ENCODE peak calls at places on chromosomes 7 and 10, in eight cellular contexts. S, Q, U, O, R, Y, D and C are unnamed samples.

GRCh38 chr7:33893377-33893776 is 12.0 kb upstream of the BMPER start:
- DNase-seq in R (no peak), Y (no peak), S (no peak), U (no peak), D (no peak), Q (no peak), O (no peak), C (no peak)

GRCh38 chr7:91468231-91468630 is 204.0 kb downstream of the FZD1 start:
- DNase-seq in Q (no peak), D (no peak), U (no peak), S (no peak), Y (no peak), R (no peak), O (no peak), C (no peak)

GRCh38 chr10:84076540-84077195 is 62.6 kb upstream of the GHITM start:
- DNase-seq in U (peak), S (no peak), Y (no peak), Q (peak), D (no peak), O (peak), R (no peak), C (no peak)

GRCh38 chr7:79308176-79308575 is 145.3 kb downstream of the MAGI2 start:
- DNase-seq in Y (no peak), S (no peak), U (peak), Q (peak), R (no peak), D (no peak), O (peak), C (no peak)

GRCh38 chr10:86225098-86225782 is 141.4 kb downstream of the GRID1 start:
- DNase-seq in U (peak), S (no peak), Q (no peak), O (peak), Y (no peak), R (no peak), D (peak), C (no peak)

GRCh38 chr7:143960813-143961610 is 6.4 kb downstream of the OR2F1 start:
- DNase-seq in R (no peak), U (peak), D (no peak), Q (no peak), S (no peak), O (no peak), Y (no peak), C (no peak)

GRCh38 chr7:143214789-143215679 is 6.8 kb upstream of the TAS2R40 start:
- DNase-seq in D (peak), R (peak), O (peak), Y (peak), S (peak), Q (peak), U (peak), C (peak)

GRCh38 chr7:129494041-129494440 is 8.3 kb upstream of the SMKR1 start:
- DNase-seq in S (no peak), O (peak), R (no peak), Y (no peak), D (no peak), U (peak), Q (no peak), C (no peak)

GRCh38 chr10:7529638-7530037 is 118.8 kb upstream of the SFMBT2 start:
- DNase-seq in O (no peak), R (no peak), D (peak), U (peak), Q (peak), Y (no peak), S (no peak), C (no peak)

GRCh38 chr10:121662531-121662930 is 64.3 kb upstream of the FGFR2 start:
- DNase-seq in O (no peak), Y (no peak), D (no peak), U (no peak), S (no peak), R (no peak), Q (no peak), C (no peak)

GRCh38 chr7:67311901-67312300 is 315.3 kb downstream of the TYW1 start:
- DNase-seq in Y (no peak), U (peak), S (no peak), O (peak), R (no peak), Q (no peak), D (no peak), C (no peak)

GRCh38 chr7:93185303-93186027 is 37.3 kb upstream of the SAMD9L start:
- DNase-seq in R (no peak), U (peak), Y (no peak), O (peak), D (no peak), S (no peak), Q (no peak), C (no peak)

GRCh38 chr10:58963723-58964124 is 212.7 kb upstream of the PHYHIPL start:
- DNase-seq in Y (no peak), U (no peak), Q (peak), D (no peak), R (peak), O (no peak), S (no peak), C (no peak)

GRCh38 chr10:84177541-84178386 is 4.2 kb downstream of the GPR15LG start:
- DNase-seq in O (no peak), S (no peak), Q (peak), R (no peak), Y (peak), U (peak), D (peak), C (no peak)

GRCh38 chr10:91621483-91622113 is 11.3 kb downstream of the PPP1R3C start:
- DNase-seq in U (no peak), S (peak), Y (no peak), Q (no peak), D (no peak), O (peak), R (no peak), C (no peak)

GRCh38 chr10:30373596-30374327 is 24.7 kb upstream of the MTPAP start:
- DNase-seq in U (no peak), Y (no peak), Q (peak), D (no peak), R (no peak), S (no peak), O (no peak), C (no peak)

GRCh38 chr10:111323567-111323966 is 246.7 kb downstream of the ADRA2A start:
- DNase-seq in D (no peak), S (no peak), U (no peak), O (peak), R (no peak), Q (no peak), Y (no peak), C (no peak)

GRCh38 chr7:149662591-149663095 is 110.7 kb downstream of the ZNF467 start:
- DNase-seq in R (peak), S (peak), Q (peak), O (peak), U (peak), D (peak), Y (peak), C (no peak)

GRCh38 chr7:41881313-41882130 is 178.6 kb upstream of the INHBA start:
- DNase-seq in S (no peak), R (no peak), O (peak), D (peak), U (no peak), Q (no peak), Y (peak), C (no peak)

GRCh38 chr7:78499966-78500365 is 701.4 kb downstream of the PHTF2 start:
- DNase-seq in Y (no peak), S (no peak), Q (no peak), O (peak), D (no peak), U (peak), R (no peak), C (no peak)

GRCh38 chr10:50456711-50457110 is 167.0 kb downstream of the SGMS1 start:
- DNase-seq in R (no peak), Q (no peak), U (no peak), D (no peak), Y (no peak), O (no peak), S (no peak), C (no peak)

GRCh38 chr7:126957443-126957842 is 295.3 kb downstream of the GRM8 start:
- DNase-seq in D (no peak), S (no peak), U (no peak), R (no peak), O (no peak), Q (peak), Y (no peak), C (no peak)

GRCh38 chr7:2451171-2452073 is 24.8 kb downstream of the GRIFIN start:
- DNase-seq in U (peak), Q (peak), R (peak), D (peak), O (peak), Y (peak), S (peak), C (peak)

GRCh38 chr7:111803015-111803758 is 240.9 kb upstream of the IMMP2L start:
- DNase-seq in O (peak), Q (no peak), R (no peak), Y (no peak), U (peak), S (no peak), D (no peak), C (no peak)

GRCh38 chr10:60358282-60358681 is 31.4 kb downstream of the ANK3 start:
- DNase-seq in Y (no peak), D (no peak), S (no peak), Q (no peak), U (peak), R (no peak), O (no peak), C (no peak)

GRCh38 chr7:77209479-77210139 is 10.0 kb upstream of the FGL2 start:
- DNase-seq in R (no peak), O (no peak), Q (no peak), U (no peak), S (no peak), D (no peak), Y (no peak), C (no peak)

GRCh38 chr7:66099551-66100407 is 14.9 kb upstream of the CRCP start:
- DNase-seq in Q (peak), O (peak), S (peak), D (peak), R (peak), U (peak), Y (peak), C (no peak)

GRCh38 chr10:26311383-26311940 is 94.9 kb downstream of the GAD2 start:
- DNase-seq in D (no peak), R (no peak), U (no peak), O (no peak), Q (peak), Y (no peak), S (no peak), C (no peak)

GRCh38 chr7:68726386-68726785 is 871.9 kb upstream of the AUTS2 start:
- DNase-seq in Q (no peak), D (no peak), U (no peak), S (no peak), Y (no peak), R (no peak), O (no peak), C (no peak)

GRCh38 chr7:22278660-22279059 is 78.3 kb downstream of the RAPGEF5 start:
- DNase-seq in D (no peak), R (no peak), Y (no peak), O (no peak), Q (no peak), U (peak), S (no peak), C (no peak)

GRCh38 chr10:103835121-103836045 is 20.0 kb downstream of the SH3PXD2A start:
- DNase-seq in O (peak), S (no peak), Q (peak), U (no peak), D (peak), Y (no peak), R (no peak), C (no peak)

GRCh38 chr10:95319239-95319638 is 28.4 kb upstream of the PDLIM1 start:
- DNase-seq in D (no peak), Y (no peak), S (no peak), Q (no peak), U (peak), R (no peak), O (peak), C (no peak)

GRCh38 chr7:132577206-132578049 is 1.2 kb upstream of the PLXNA4 start:
- DNase-seq in Q (peak), D (peak), R (peak), U (no peak), O (peak), Y (no peak), S (peak), C (peak)

DNA sequence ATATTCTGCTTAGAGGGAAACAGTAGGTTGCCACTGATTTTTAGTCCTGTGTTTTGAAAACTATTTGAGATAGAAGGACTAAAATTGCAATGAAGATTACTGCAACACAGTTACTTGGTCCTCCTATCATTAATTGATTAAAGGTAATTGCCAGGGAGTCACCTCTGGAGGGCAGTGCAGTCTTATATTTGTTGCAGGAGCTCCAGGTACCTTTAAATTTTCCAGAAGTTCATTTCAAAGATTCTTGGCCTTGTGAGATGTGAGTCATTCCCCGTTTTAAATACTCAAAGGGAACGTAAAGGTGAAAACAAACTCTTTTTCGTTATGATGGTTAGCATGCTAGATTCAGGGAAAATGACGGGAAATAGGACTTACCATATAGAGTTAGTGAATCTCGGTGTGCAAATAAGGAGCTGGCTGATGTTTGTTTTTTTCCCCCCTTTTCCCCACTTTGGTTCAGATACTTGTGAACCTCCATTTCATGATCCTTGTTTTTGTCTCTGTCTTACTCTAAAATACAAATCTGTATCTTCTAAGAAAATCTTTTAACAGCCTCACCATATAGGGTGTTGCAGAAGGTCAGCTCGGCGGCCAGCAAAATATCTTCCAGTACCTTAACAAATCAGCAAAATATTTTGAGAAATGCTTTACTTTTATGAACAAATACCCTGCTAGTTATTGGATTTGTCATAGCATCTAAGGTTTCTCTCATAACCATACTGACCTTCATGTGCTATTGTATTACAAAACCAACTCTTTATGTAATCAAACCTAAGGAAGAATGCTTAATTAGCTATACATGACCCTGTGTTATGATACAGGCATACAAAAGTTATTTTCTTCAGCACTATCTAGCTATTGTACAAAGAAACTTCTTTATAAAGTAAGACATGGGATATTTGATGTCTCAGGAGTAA is 143.0 kb upstream of the HDAC9 start:
- DNase-seq in U (peak), Q (peak), S (peak), R (peak), O (peak), D (peak), Y (no peak), C (no peak)
- TF ChIP-seq CTCF in U (peak), Q (peak), S (peak), R (peak), O (peak), D (peak), Y (no peak), C (peak)

GRCh38 chr7:47952224-47952623 is 4.0 kb upstream of the PKD1L1 start:
- DNase-seq in O (no peak), S (no peak), D (no peak), U (no peak), Q (no peak), Y (no peak), R (no peak), C (no peak)

GRCh38 chr7:47951374-47951773 is 3.1 kb upstream of the PKD1L1 start:
- DNase-seq in Q (no peak), O (no peak), D (no peak), S (no peak), R (no peak), U (peak), Y (no peak), C (no peak)

GRCh38 chr7:47948096-47948790 is at the start of gene PKD1L1:
- DNase-seq in S (no peak), O (no peak), R (no peak), D (no peak), Y (no peak), Q (no peak), U (no peak), C (no peak)

GRCh38 chr7:47949703-47950102 is 1.4 kb upstream of the PKD1L1 start:
- DNase-seq in Y (no peak), D (no peak), O (no peak), R (no peak), Q (no peak), U (no peak), S (no peak), C (no peak)

GRCh38 chr7:47950714-47951113 is 2.4 kb upstream of the PKD1L1 start:
- DNase-seq in D (peak), O (no peak), U (peak), S (peak), R (no peak), Q (no peak), Y (no peak), C (no peak)
- TF ChIP-seq CTCF in D (no peak), O (no peak), U (peak), S (no peak), R (no peak), Q (peak), Y (no peak), C (no peak)

DNA sequence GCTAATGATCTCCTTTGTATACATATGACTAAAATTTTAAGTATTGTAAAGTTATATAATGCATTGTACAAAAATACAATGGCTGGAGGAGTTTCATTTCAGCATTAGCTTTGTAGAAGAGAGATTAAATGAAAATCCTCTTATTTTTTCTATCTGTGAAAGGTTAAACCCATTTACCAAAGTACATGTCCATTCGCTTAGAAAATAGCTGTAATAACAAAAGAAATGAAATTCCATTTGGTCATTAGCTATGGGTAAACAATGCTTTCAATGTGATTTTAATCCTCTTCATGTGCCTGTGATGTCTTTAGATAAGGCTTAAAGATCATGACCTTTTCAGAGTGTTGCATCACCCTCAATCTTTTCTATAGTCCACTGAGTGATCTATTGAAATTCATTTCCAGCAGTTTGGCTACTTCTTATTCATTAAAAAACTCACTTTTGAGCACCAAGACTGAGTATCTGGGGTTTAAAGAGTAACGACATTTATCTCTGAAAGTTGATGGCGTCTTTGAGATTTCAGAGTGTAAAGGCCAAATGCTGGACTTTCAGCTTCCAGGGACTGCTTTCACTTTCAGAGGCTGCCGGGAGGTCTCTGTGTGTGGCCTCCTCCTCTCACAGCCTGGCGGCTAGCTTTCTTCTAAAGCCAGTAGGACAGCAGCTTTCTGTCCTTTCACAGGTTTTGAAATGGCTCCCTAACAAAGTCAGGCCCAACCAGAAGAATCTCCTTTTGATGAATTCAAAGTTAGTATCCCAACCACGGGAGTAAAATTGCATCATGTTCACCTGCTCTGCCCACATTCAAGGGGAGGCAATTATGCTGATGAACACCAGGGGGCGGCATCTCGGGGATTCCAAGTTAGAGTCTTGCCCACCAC is 701.4 kb upstream of the COBL start:
- DNase-seq in U (no peak), D (no peak), O (no peak), R (peak), S (peak), Y (no peak), Q (peak), C (no peak)
- TF ChIP-seq CTCF in U (peak), D (peak), O (no peak), R (peak), S (peak), Y (peak), Q (peak), C (no peak)

GRCh38 chr10:98110356-98110755 is 24.1 kb upstream of the R3HCC1L start:
- DNase-seq in O (no peak), D (no peak), S (no peak), U (no peak), R (no peak), Y (no peak), Q (no peak), C (no peak)

GRCh38 chr10:98106531-98106930 is 27.9 kb upstream of the R3HCC1L start:
- DNase-seq in U (peak), R (no peak), Q (no peak), S (no peak), Y (no peak), O (no peak), D (no peak), C (no peak)

GRCh38 chr10:98104125-98104524 is 30.3 kb upstream of the R3HCC1L start:
- DNase-seq in S (no peak), R (no peak), D (no peak), Y (no peak), U (no peak), O (no peak), Q (no peak), C (no peak)

DNA sequence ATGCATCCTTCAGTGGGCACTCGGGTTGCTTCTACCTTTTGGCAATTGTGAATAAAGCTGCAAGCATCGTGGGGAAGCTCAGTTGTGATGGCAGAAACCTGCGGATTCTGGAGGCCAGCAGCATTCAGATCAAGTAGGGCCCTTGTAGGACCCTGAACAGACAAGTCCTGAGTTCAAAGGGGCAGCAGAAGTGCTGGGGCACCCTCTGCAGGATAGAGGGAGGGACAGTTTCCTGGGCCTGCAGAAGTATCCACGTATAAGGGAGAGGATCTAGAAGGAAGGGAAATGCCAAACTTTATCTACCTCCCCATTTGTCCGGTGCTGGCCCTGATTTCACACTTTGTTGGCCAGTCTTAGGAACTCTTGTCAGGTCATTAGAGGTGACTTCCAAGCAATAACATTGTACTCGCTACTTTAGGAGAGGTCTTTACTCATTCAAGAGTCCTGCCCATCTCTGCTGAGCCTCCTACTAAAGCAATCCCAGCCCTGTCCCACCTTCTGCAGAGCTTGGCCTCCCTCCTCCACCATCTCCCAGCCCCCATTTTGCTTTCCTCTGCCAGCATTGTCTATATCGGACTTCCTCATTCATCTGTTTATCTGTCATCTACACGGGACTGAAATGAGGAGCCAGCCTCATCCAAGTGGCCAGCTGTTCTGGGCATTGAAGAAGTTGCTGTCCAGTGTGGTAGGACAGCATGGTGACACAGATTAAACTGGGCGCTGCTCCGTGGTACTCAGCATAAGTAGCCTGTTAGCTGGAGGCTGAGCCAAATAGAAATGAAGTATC is 26.6 kb upstream of the R3HCC1L start:
- DNase-seq in D (no peak), Q (no peak), O (no peak), R (no peak), S (no peak), Y (no peak), U (no peak), C (no peak)
- TF ChIP-seq CTCF in D (no peak), Q (peak), O (no peak), R (no peak), S (no peak), Y (no peak), U (no peak), C (peak)

GRCh38 chr7:55572378-55573233 is at the start of gene VOPP1:
- DNase-seq in O (peak), R (peak), D (peak), Q (peak), Y (peak), U (peak), S (peak), C (peak)
- TF ChIP-seq CTCF in O (no peak), R (no peak), D (no peak), Q (no peak), Y (no peak), U (no peak), S (no peak), C (no peak)

GRCh38 chr10:116886772-116887171 is 37.5 kb downstream of the ENO4 start:
- DNase-seq in S (no peak), D (no peak), O (no peak), U (no peak), Q (peak), Y (no peak), R (no peak), C (no peak)
- TF ChIP-seq CTCF in S (no peak), D (no peak), O (no peak), U (no peak), Q (no peak), Y (no peak), R (no peak), C (no peak)